ENCODE peak calls at places on chromosomes 12 and 14, in seven cellular contexts. L is dermis microvascular lymphatic vessel endothelial cell, N is Right ventricle myocardium superior, J is frontal cortex, S is mucosa of gallbladder, V is astrocyte, I is HCT116. Z is an unnamed sample.

GRCh38 chr14:70086685-70087379 is 101.9 kb downstream of the SLC8A3 start:
- DNase-seq in J (no peak), V (peak), S (peak), I (peak), N (no peak), L (peak), Z (no peak)

GRCh38 chr14:21880918-21881317 is 207.3 kb upstream of the OR4E1 start:
- DNase-seq in S (no peak), I (no peak), N (no peak), J (no peak), L (no peak), V (no peak), Z (no peak)

GRCh38 chr12:8018666-8019581 is 13.6 kb upstream of the FOXJ2 start:
- DNase-seq in N (no peak), S (no peak), V (no peak), L (no peak), J (no peak), I (peak), Z (no peak)

GRCh38 chr12:53313996-53314395 is 7.4 kb downstream of the AAAS start:
- DNase-seq in S (no peak), J (no peak), L (no peak), V (no peak), I (no peak), N (no peak), Z (no peak)

GRCh38 chr12:5557906-5558305 is 126.0 kb downstream of the NTF3 start:
- DNase-seq in L (no peak), S (no peak), N (no peak), V (no peak), J (no peak), I (no peak), Z (no peak)

GRCh38 chr12:25864287-25864686 is 94.2 kb upstream of the RASSF8 start:
- DNase-seq in S (no peak), L (no peak), J (no peak), V (peak), I (no peak), N (no peak), Z (no peak)

GRCh38 chr12:59624732-59625455 is 29.1 kb downstream of the SLC16A7 start:
- DNase-seq in V (no peak), S (no peak), I (no peak), L (no peak), N (no peak), J (no peak), Z (no peak)

GRCh38 chr14:35085441-35085840 is 36.3 kb downstream of the PPP2R3C start:
- DNase-seq in I (no peak), L (no peak), J (no peak), N (no peak), V (no peak), S (no peak), Z (no peak)

GRCh38 chr12:121776190-121777098 is 17.0 kb downstream of the RHOF start:
- DNase-seq in N (peak), I (no peak), V (no peak), L (no peak), J (peak), S (peak), Z (peak)

GRCh38 chr14:61064866-61065265 is 83.8 kb downstream of the SLC38A6 start:
- DNase-seq in J (no peak), S (no peak), N (no peak), V (no peak), I (no peak), L (no peak), Z (no peak)

GRCh38 chr12:69068431-69068830 is 135.5 kb upstream of the CPM start:
- DNase-seq in J (no peak), V (peak), I (peak), S (peak), L (peak), N (no peak), Z (no peak)

GRCh38 chr14:102088012-102088792 is 1.4 kb upstream of the HSP90AA1 start:
- DNase-seq in N (peak), I (no peak), L (peak), V (no peak), J (peak), S (peak), Z (peak)

GRCh38 chr12:58310828-58311273 is 369.5 kb downstream of the ATP23 start:
- DNase-seq in I (peak), L (peak), J (peak), N (no peak), V (peak), S (no peak), Z (no peak)

Z was measured in spleen.